ENCODE peak calls at places on chromosomes 2 and 18, in seven cellular contexts. J is dorsolateral prefrontal cortex; F is stomach; Z is HT1080; X is stimulated activated naive B cell treated with anti-CD40 and anti-IgM and Interleukin-4, amounts not matched to agents 10 μg/mL and 1 μg/mL and 100 μg/mL, for 72 hours; N is Daoy; K is GM23338. T is an unnamed sample.

GRCh38 chr18:4172491-4172890 is 282.6 kb downstream of the DLGAP1 start:
- DNase-seq in K (no peak), N (peak; percentile 12), F (no peak), X (no peak), Z (no peak), J (no peak), T (no peak)

GRCh38 chr2:120469486-120469885 is 123.5 kb downstream of the INHBB start:
- DNase-seq in N (no peak), X (no peak), K (no peak), J (peak; percentile 19), F (no peak), Z (no peak), T (no peak)

GRCh38 chr2:241489733-241490443 is 18.5 kb downstream of the STK25 start:
- DNase-seq in J (no peak), K (no peak), X (no peak), Z (no peak), N (no peak), F (peak; percentile 63), T (no peak)

GRCh38 chr2:134319581-134320246 is 65.8 kb downstream of the MGAT5 start:
- DNase-seq in X (no peak), J (no peak), K (peak; percentile 35), Z (no peak), N (no peak), F (no peak), T (no peak)

GRCh38 chr18:76442413-76443171 is 52.5 kb downstream of the ZNF516 start:
- DNase-seq in Z (no peak), N (no peak), J (no peak), K (peak; percentile 11), F (no peak), X (no peak), T (no peak)

GRCh38 chr2:169933124-169933711 is 106.0 kb downstream of the UBR3 start:
- DNase-seq in K (peak; percentile 61), F (no peak), J (no peak), Z (no peak), N (peak; percentile 7), X (no peak), T (no peak)

GRCh38 chr2:200364142-200364541 is 57.6 kb downstream of the SPATS2L start:
- DNase-seq in Z (no peak), K (no peak), X (no peak), N (no peak), J (no peak), F (no peak), T (no peak)

GRCh38 chr2:66789741-66790140 is 354.8 kb downstream of the MEIS1 start:
- DNase-seq in N (peak; percentile 2), K (no peak), F (no peak), J (no peak), Z (no peak), X (no peak), T (no peak)

GRCh38 chr2:183541766-183542165 is 417.5 kb downstream of the NUP35 start:
- DNase-seq in Z (peak; percentile 54), F (no peak), X (no peak), K (no peak), J (no peak), N (no peak), T (no peak)

GRCh38 chr2:30567317-30567716 is 120.3 kb downstream of the LCLAT1 start:
- DNase-seq in X (no peak), Z (no peak), J (no peak), K (no peak), F (no peak), N (no peak), T (no peak)

GRCh38 chr2:52269696-52270485 is 1238.0 kb upstream of the NRXN1 start:
- DNase-seq in J (no peak), Z (peak; percentile 77), N (no peak), X (no peak), K (no peak), F (no peak), T (no peak)

GRCh38 chr2:133780099-133780996 is 212.1 kb upstream of the NCKAP5 start:
- DNase-seq in F (peak; percentile 60), X (peak; percentile 3), Z (peak; percentile 78), K (peak; percentile 90), N (peak; percentile 83), J (no peak), T (peak; percentile 0)

GRCh38 chr18:41687138-41687537 is 267.9 kb upstream of the PIK3C3 start:
- DNase-seq in K (no peak), J (no peak), N (no peak), X (no peak), Z (no peak), F (no peak), T (no peak)

GRCh38 chr2:860259-860855 is 90.3 kb upstream of the SNTG2 start:
- DNase-seq in N (no peak), X (no peak), F (no peak), Z (no peak), J (no peak), K (peak; percentile 76), T (no peak)

GRCh38 chr18:44033144-44033543 is 647.5 kb upstream of the SETBP1 start:
- DNase-seq in K (no peak), Z (peak; percentile 18), X (no peak), N (no peak), J (no peak), F (no peak), T (no peak)

GRCh38 chr2:138432971-138433370 is 68.6 kb upstream of the SPOPL start:
- DNase-seq in K (no peak), Z (no peak), N (peak; percentile 7), F (no peak), J (no peak), X (no peak), T (no peak)

GRCh38 chr2:7567646-7568045 is 650.4 kb downstream of the RNF144A start:
- DNase-seq in N (no peak), X (no peak), F (no peak), Z (no peak), K (peak; percentile 19), J (no peak), T (no peak)

GRCh38 chr2:148914463-148914862 is 39.4 kb downstream of the KIF5C start:
- DNase-seq in K (no peak), Z (no peak), J (no peak), N (no peak), F (no peak), X (no peak), T (peak; percentile 42)

GRCh38 chr2:159897081-159897480 is 99.1 kb upstream of the CD302 start:
- DNase-seq in N (no peak), Z (no peak), F (no peak), K (no peak), X (no peak), J (no peak), T (no peak)

GRCh38 chr18:79394438-79395307 is 1.1 kb upstream of the NFATC1 start:
- DNase-seq in Z (no peak), J (peak; percentile 39), N (peak; percentile 59), F (no peak), K (no peak), X (peak; percentile 79), T (no peak)

GRCh38 chr2:199988176-199988575 is 32.8 kb downstream of the MAIP1 start:
- DNase-seq in N (no peak), K (no peak), F (no peak), Z (no peak), X (no peak), J (no peak), T (no peak)

GRCh38 chr2:135600915-135601314 is 69.6 kb downstream of the R3HDM1 start:
- DNase-seq in N (no peak), Z (no peak), F (no peak), K (no peak), X (no peak), J (no peak), T (no peak)

GRCh38 chr18:35513181-35513932 is 15.6 kb upstream of the INO80C start:
- DNase-seq in K (peak; percentile 34), J (no peak), X (no peak), N (peak; percentile 95), Z (peak; percentile 90), F (no peak), T (no peak)